ENCODE peak calls at places on chromosomes 5 and 9, in eight cellular contexts. O, Z, T, S, J, Y, I and R are unnamed samples.

GRCh38 chr5:43020294-43020711 is 19.8 kb downstream of the ANXA2R start:
- DNase-seq in O (no peak), Z (no peak), T (no peak), S (peak), J (no peak), Y (no peak), I (no peak), R (no peak)

GRCh38 chr9:21102311-21102710 is 24.6 kb upstream of the IFNB1 start:
- DNase-seq in O (no peak), Z (no peak), T (no peak), S (no peak), J (no peak), Y (peak), I (no peak), R (no peak)

GRCh38 chr5:53436480-53437191 is 43.8 kb upstream of the FST start:
- DNase-seq in O (no peak), Z (no peak), T (no peak), S (no peak), J (no peak), Y (no peak), I (no peak), R (no peak)

GRCh38 chr5:147507480-147508126 is 2.3 kb downstream of the DPYSL3 start:
- DNase-seq in O (no peak), Z (peak), T (peak), S (no peak), J (no peak), Y (peak), I (no peak), R (peak)

GRCh38 chr9:114276908-114277821 is 45.7 kb upstream of the ORM1 start:
- DNase-seq in O (no peak), Z (no peak), T (peak), S (no peak), J (no peak), Y (peak), I (no peak), R (peak)

GRCh38 chr9:30796806-30797205 is 1587.6 kb upstream of the ACO1 start:
- DNase-seq in O (no peak), Z (no peak), T (no peak), S (no peak), J (no peak), Y (peak), I (no peak), R (no peak)

GRCh38 chr9:136336156-136336860 is 9.0 kb downstream of the GPSM1 start:
- DNase-seq in O (no peak), Z (no peak), T (no peak), S (no peak), J (no peak), Y (no peak), I (no peak), R (no peak)

GRCh38 chr9:99018653-99019052 is 74.9 kb downstream of the COL15A1 start:
- DNase-seq in O (no peak), Z (no peak), T (no peak), S (no peak), J (no peak), Y (no peak), I (no peak), R (no peak)

GRCh38 chr5:173866249-173867172 is 21.6 kb upstream of the CPEB4 start:
- DNase-seq in O (no peak), Z (no peak), T (no peak), S (no peak), J (peak), Y (no peak), I (peak), R (no peak)

GRCh38 chr5:112581811-112582320 is 155.8 kb upstream of the APC start:
- DNase-seq in O (no peak), Z (no peak), T (no peak), S (no peak), J (no peak), Y (no peak), I (no peak), R (no peak)

GRCh38 chr9:35490155-35490909 is 421 bp downstream of the RUSC2 start:
- DNase-seq in O (no peak), Z (peak), T (peak), S (peak), J (peak), Y (no peak), I (no peak), R (no peak)

GRCh38 chr5:141208478-141208877 is at the start of gene PCDHB12:
- DNase-seq in O (no peak), Z (no peak), T (no peak), S (no peak), J (no peak), Y (no peak), I (no peak), R (peak)

GRCh38 chr9:133768859-133769510 is 30.8 kb upstream of the SARDH start:
- DNase-seq in O (no peak), Z (no peak), T (no peak), S (no peak), J (no peak), Y (no peak), I (no peak), R (no peak)

GRCh38 chr9:35162605-35163315 is 951 bp downstream of the UNC13B start:
- DNase-seq in O (no peak), Z (no peak), T (peak), S (no peak), J (no peak), Y (no peak), I (no peak), R (peak)

GRCh38 chr5:44603496-44604272 is 205.1 kb upstream of the MRPS30 start:
- DNase-seq in O (no peak), Z (no peak), T (no peak), S (no peak), J (no peak), Y (no peak), I (no peak), R (peak)

GRCh38 chr9:136685792-136686533 is 1.3 kb downstream of the AGPAT2 start:
- DNase-seq in O (no peak), Z (no peak), T (no peak), S (no peak), J (no peak), Y (no peak), I (no peak), R (no peak)

GRCh38 chr9:107733530-107733907 is 243.9 kb upstream of the KLF4 start:
- DNase-seq in O (no peak), Z (peak), T (no peak), S (no peak), J (no peak), Y (no peak), I (no peak), R (no peak)

GRCh38 chr9:134707731-134708671 is 66.4 kb downstream of the COL5A1 start:
- DNase-seq in O (no peak), Z (no peak), T (no peak), S (no peak), J (no peak), Y (no peak), I (no peak), R (no peak)

GRCh38 chr9:99486684-99487083 is 264.6 kb downstream of the SEC61B start:
- DNase-seq in O (no peak), Z (no peak), T (no peak), S (no peak), J (no peak), Y (no peak), I (no peak), R (no peak)

GRCh38 chr9:73183917-73184861 is 32.5 kb downstream of the ANXA1 start:
- DNase-seq in O (no peak), Z (no peak), T (no peak), S (no peak), J (no peak), Y (peak), I (no peak), R (peak)

GRCh38 chr9:126763130-126763764 is 41.6 kb upstream of the ZBTB43 start:
- DNase-seq in O (no peak), Z (no peak), T (peak), S (no peak), J (no peak), Y (peak), I (no peak), R (peak)

GRCh38 chr9:90458485-90458884 is 184.1 kb downstream of the DIRAS2 start:
- DNase-seq in O (no peak), Z (peak), T (no peak), S (no peak), J (no peak), Y (no peak), I (no peak), R (peak)

GRCh38 chr9:126956929-126957686 is 42.5 kb downstream of the RALGPS1 start:
- DNase-seq in O (no peak), Z (no peak), T (peak), S (no peak), J (no peak), Y (peak), I (no peak), R (peak)

GRCh38 chr5:81428446-81428845 is 34.5 kb upstream of the ACOT12 start:
- DNase-seq in O (no peak), Z (no peak), T (peak), S (no peak), J (no peak), Y (no peak), I (no peak), R (no peak)

GRCh38 chr9:130862747-130863146 is 27.7 kb downstream of the ABL1 start:
- DNase-seq in O (no peak), Z (no peak), T (no peak), S (no peak), J (no peak), Y (no peak), I (no peak), R (no peak)

GRCh38 chr5:53161876-53162275 is 52.3 kb upstream of the MOCS2 start:
- DNase-seq in O (no peak), Z (no peak), T (peak), S (no peak), J (no peak), Y (peak), I (no peak), R (no peak)

GRCh38 chr9:98989036-98990000 is 45.6 kb downstream of the COL15A1 start:
- DNase-seq in O (no peak), Z (peak), T (peak), S (no peak), J (no peak), Y (peak), I (peak), R (peak)

GRCh38 chr5:84524491-84524890 is 139.8 kb upstream of the EDIL3 start:
- DNase-seq in O (no peak), Z (no peak), T (no peak), S (no peak), J (no peak), Y (no peak), I (no peak), R (no peak)

GRCh38 chr5:129905467-129906176 is 1.4 kb downstream of the CHSY3 start:
- DNase-seq in O (no peak), Z (no peak), T (peak), S (peak), J (no peak), Y (no peak), I (no peak), R (no peak)

GRCh38 chr9:72996106-72996505 is 43.3 kb upstream of the ALDH1A1 start:
- DNase-seq in O (no peak), Z (no peak), T (no peak), S (no peak), J (no peak), Y (peak), I (no peak), R (no peak)

GRCh38 chr5:88663793-88664216 is 219.2 kb downstream of the MEF2C start:
- DNase-seq in O (no peak), Z (no peak), T (no peak), S (no peak), J (no peak), Y (no peak), I (no peak), R (no peak)

GRCh38 chr5:94544031-94544650 is 74.3 kb downstream of the KIAA0825 start:
- DNase-seq in O (no peak), Z (no peak), T (peak), S (no peak), J (no peak), Y (peak), I (peak), R (no peak)

GRCh38 chr9:4674783-4675182 is 4.6 kb upstream of the CDC37L1 start:
- DNase-seq in O (no peak), Z (no peak), T (peak), S (no peak), J (no peak), Y (peak), I (no peak), R (peak)

GRCh38 chr5:173973614-173973969 is 15.4 kb upstream of the C5orf47 start:
- DNase-seq in O (no peak), Z (peak), T (peak), S (peak), J (no peak), Y (peak), I (no peak), R (peak)

GRCh38 chr9:127187231-127187956 is 65.0 kb upstream of the ANGPTL2 start:
- DNase-seq in O (no peak), Z (peak), T (peak), S (no peak), J (no peak), Y (peak), I (no peak), R (peak)

GRCh38 chr5:10702911-10703491 is 58.0 kb downstream of the DAP start:
- DNase-seq in O (no peak), Z (no peak), T (peak), S (no peak), J (no peak), Y (peak), I (no peak), R (peak)

GRCh38 chr5:39448504-39449128 is 23.8 kb upstream of the DAB2 start:
- DNase-seq in O (no peak), Z (peak), T (no peak), S (no peak), J (no peak), Y (no peak), I (no peak), R (no peak)